ENCODE peak calls at places on chromosomes 12 and 14, in six cellular contexts. One of them, this sample, is unnamed.

GRCh38 chr12:94560416-94561221 is 89.7 kb downstream of the TMCC3 start:
- DNase-seq in IMR-90: peak
- DNase-seq in H1: peak
- DNase-seq in neuronal stem cell: no peak
- DNase-seq in mesenchymal stem cell: no peak
- DNase-seq in H9: peak
- DNase-seq in this sample: peak

GRCh38 chr14:61025239-61026223 is 44.5 kb downstream of the SLC38A6 start:
- DNase-seq in IMR-90: peak
- DNase-seq in H1: no peak
- DNase-seq in H9: peak
- DNase-seq in neuronal stem cell: peak
- DNase-seq in mesenchymal stem cell: peak
- DNase-seq in this sample: peak

GRCh38 chr14:28756896-28757570 is 9.6 kb upstream of the FOXG1 start:
- DNase-seq in H1: peak
- DNase-seq in mesenchymal stem cell: peak
- DNase-seq in H9: peak
- DNase-seq in neuronal stem cell: no peak
- DNase-seq in IMR-90: peak
- DNase-seq in this sample: no peak

GRCh38 chr14:74606727-74607126 is 5.3 kb downstream of the LTBP2 start:
- DNase-seq in IMR-90: no peak
- DNase-seq in H1: no peak
- DNase-seq in neuronal stem cell: no peak
- DNase-seq in H9: no peak
- DNase-seq in mesenchymal stem cell: no peak
- DNase-seq in this sample: no peak

GRCh38 chr14:59427653-59428578 is 37.3 kb downstream of the GPR135 start:
- DNase-seq in H9: no peak
- DNase-seq in IMR-90: no peak
- DNase-seq in mesenchymal stem cell: peak
- DNase-seq in neuronal stem cell: no peak
- DNase-seq in H1: no peak
- DNase-seq in this sample: no peak

GRCh38 chr14:64092940-64093339 is 201.2 kb downstream of the ESR2 start:
- DNase-seq in H9: no peak
- DNase-seq in H1: no peak
- DNase-seq in IMR-90: no peak
- DNase-seq in neuronal stem cell: no peak
- DNase-seq in mesenchymal stem cell: no peak
- DNase-seq in this sample: no peak

GRCh38 chr14:49303952-49304516 is 282.1 kb downstream of the RPS29 start:
- DNase-seq in IMR-90: peak
- DNase-seq in H9: peak
- DNase-seq in mesenchymal stem cell: peak
- DNase-seq in neuronal stem cell: peak
- DNase-seq in H1: peak
- DNase-seq in this sample: peak

GRCh38 chr12:6273931-6274687 is 36.4 kb upstream of the PLEKHG6 start:
- DNase-seq in neuronal stem cell: no peak
- DNase-seq in H9: no peak
- DNase-seq in mesenchymal stem cell: peak
- DNase-seq in IMR-90: no peak
- DNase-seq in H1: no peak
- DNase-seq in this sample: peak

GRCh38 chr12:2185751-2186341 is 133.1 kb downstream of the CACNA1C start:
- DNase-seq in H9: no peak
- DNase-seq in mesenchymal stem cell: no peak
- DNase-seq in IMR-90: no peak
- DNase-seq in neuronal stem cell: no peak
- DNase-seq in H1: no peak
- DNase-seq in this sample: no peak

GRCh38 chr12:75863475-75863874 is 168.1 kb downstream of the PHLDA1 start:
- DNase-seq in H1: no peak
- DNase-seq in neuronal stem cell: no peak
- DNase-seq in IMR-90: peak
- DNase-seq in mesenchymal stem cell: no peak
- DNase-seq in H9: no peak
- DNase-seq in this sample: no peak

GRCh38 chr14:102144914-102145313 is 5.2 kb downstream of the WDR20 start:
- DNase-seq in H9: no peak
- DNase-seq in IMR-90: no peak
- DNase-seq in H1: no peak
- DNase-seq in neuronal stem cell: no peak
- DNase-seq in mesenchymal stem cell: no peak
- DNase-seq in this sample: no peak

GRCh38 chr12:9718968-9719367 is 13.9 kb downstream of the CLECL1 start:
- DNase-seq in H9: no peak
- DNase-seq in H1: no peak
- DNase-seq in neuronal stem cell: no peak
- DNase-seq in IMR-90: no peak
- DNase-seq in mesenchymal stem cell: no peak
- DNase-seq in this sample: no peak

GRCh38 chr12:71216725-71217579 is 59.2 kb upstream of the TSPAN8 start:
- DNase-seq in H9: peak
- DNase-seq in H1: no peak
- DNase-seq in IMR-90: peak
- DNase-seq in mesenchymal stem cell: peak
- DNase-seq in neuronal stem cell: peak
- DNase-seq in this sample: peak

GRCh38 chr14:85415015-85415712 is 114.8 kb upstream of the FLRT2 start:
- DNase-seq in IMR-90: peak
- DNase-seq in H1: peak
- DNase-seq in H9: peak
- DNase-seq in neuronal stem cell: no peak
- DNase-seq in mesenchymal stem cell: peak
- DNase-seq in this sample: no peak

GRCh38 chr14:101564819-101565698 is 3.8 kb downstream of the DIO3 start:
- DNase-seq in neuronal stem cell: no peak
- DNase-seq in mesenchymal stem cell: no peak
- DNase-seq in IMR-90: no peak
- DNase-seq in H9: peak
- DNase-seq in H1: peak
- DNase-seq in this sample: no peak

GRCh38 chr12:93122089-93122488 is 193.0 kb upstream of the EEA1 start:
- DNase-seq in neuronal stem cell: no peak
- DNase-seq in mesenchymal stem cell: peak
- DNase-seq in IMR-90: peak
- DNase-seq in H1: no peak
- DNase-seq in H9: no peak
- DNase-seq in this sample: no peak

GRCh38 chr14:44564908-44565307 is 57.8 kb upstream of the FSCB start:
- DNase-seq in neuronal stem cell: no peak
- DNase-seq in H1: no peak
- DNase-seq in H9: no peak
- DNase-seq in mesenchymal stem cell: no peak
- DNase-seq in IMR-90: peak
- DNase-seq in this sample: no peak

GRCh38 chr12:111084605-111085004 is 164.2 kb upstream of the MYL2 start:
- DNase-seq in IMR-90: no peak
- DNase-seq in H1: no peak
- DNase-seq in H9: no peak
- DNase-seq in neuronal stem cell: no peak
- DNase-seq in mesenchymal stem cell: no peak
- DNase-seq in this sample: no peak

GRCh38 chr12:111088409-111088808 is 168.0 kb upstream of the MYL2 start:
- DNase-seq in mesenchymal stem cell: no peak
- DNase-seq in H9: no peak
- DNase-seq in neuronal stem cell: no peak
- DNase-seq in IMR-90: no peak
- DNase-seq in H1: no peak
- DNase-seq in this sample: no peak

GRCh38 chr12:111089616-111090015 is 169.2 kb upstream of the MYL2 start:
- DNase-seq in mesenchymal stem cell: no peak
- DNase-seq in IMR-90: no peak
- DNase-seq in neuronal stem cell: no peak
- DNase-seq in H9: no peak
- DNase-seq in H1: no peak
- DNase-seq in this sample: no peak

GRCh38 chr12:111084172-111084571 is 163.8 kb upstream of the MYL2 start:
- DNase-seq in mesenchymal stem cell: no peak
- DNase-seq in H9: no peak
- DNase-seq in neuronal stem cell: no peak
- DNase-seq in IMR-90: no peak
- DNase-seq in H1: no peak
- DNase-seq in this sample: no peak

DNA sequence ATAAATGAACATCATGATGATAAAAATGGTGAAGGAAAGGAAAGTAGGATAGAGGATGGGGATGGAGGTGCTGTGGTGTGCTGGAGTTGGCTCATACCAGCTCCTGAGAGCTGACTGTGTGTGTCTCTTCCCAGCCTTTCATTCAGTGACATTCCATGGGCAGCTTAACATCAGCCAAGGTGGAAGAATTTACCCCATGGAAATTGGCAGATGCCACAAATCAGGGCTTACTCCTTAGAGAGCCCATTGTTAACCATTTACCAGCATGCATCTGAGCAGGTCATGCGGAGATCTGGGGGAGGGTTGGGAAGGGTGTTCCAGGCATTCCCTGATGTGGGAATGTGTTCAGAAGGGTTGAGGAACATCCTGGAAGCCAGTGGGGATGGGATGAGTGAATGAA is 164.7 kb upstream of the MYL2 start:
- DNase-seq in IMR-90: no peak
- DNase-seq in H9: no peak
- DNase-seq in mesenchymal stem cell: no peak
- DNase-seq in H1: no peak
- DNase-seq in neuronal stem cell: no peak
- DNase-seq in this sample: no peak
- H4K91ac ChIP-seq in IMR-90: no peak
- H4K91ac ChIP-seq in H9: no peak
- H4K91ac ChIP-seq in mesenchymal stem cell: no peak
- H4K91ac ChIP-seq in H1: no peak
- H4K91ac ChIP-seq in neuronal stem cell: no peak
- H4K91ac ChIP-seq in this sample: no peak

DNA sequence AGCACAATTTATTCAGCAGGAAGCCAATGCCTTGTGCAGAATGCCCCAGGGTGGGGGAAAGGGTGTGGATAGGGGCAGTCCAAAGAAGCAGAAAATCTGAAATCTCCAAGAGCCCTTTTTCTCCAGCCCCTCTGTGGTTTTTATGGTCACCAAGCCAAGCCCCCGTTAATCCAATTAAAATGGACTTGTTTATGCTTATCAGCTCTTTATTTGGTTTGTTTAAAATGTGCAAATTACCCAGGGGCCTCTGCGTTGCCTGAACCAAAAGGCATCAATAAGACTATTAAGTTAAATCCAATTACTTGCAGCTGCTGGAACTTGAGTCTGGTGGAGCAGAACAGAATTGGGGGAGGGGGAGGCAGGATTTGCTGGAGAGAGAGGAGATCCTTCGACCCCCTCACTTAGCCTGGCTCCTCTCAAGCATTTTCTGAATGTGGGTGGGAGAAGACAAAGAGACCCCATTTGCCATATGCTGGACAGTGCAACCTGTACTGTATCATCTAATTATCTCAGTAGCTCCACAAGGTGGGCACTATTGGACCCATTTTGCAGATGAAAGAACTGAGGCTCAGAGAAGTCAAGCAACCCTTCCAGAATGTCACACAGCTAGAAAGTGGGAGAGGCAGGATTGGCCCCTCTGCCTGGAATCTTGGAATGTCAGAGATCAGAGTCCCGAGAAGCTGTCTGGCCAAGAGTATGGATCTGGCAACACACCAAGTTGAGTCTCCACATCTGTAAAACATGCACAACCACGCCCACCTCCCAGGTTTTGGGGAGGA is 67.0 kb downstream of the CMKLR1 start:
- DNase-seq in IMR-90: no peak
- DNase-seq in H1: no peak
- DNase-seq in mesenchymal stem cell: no peak
- DNase-seq in H9: no peak
- DNase-seq in neuronal stem cell: no peak
- DNase-seq in this sample: no peak
- H4K91ac ChIP-seq in IMR-90: no peak
- H4K91ac ChIP-seq in H1: no peak
- H4K91ac ChIP-seq in mesenchymal stem cell: no peak
- H4K91ac ChIP-seq in H9: no peak
- H4K91ac ChIP-seq in neuronal stem cell: no peak
- H4K91ac ChIP-seq in this sample: no peak

GRCh38 chr14:105267820-105268548 is 19.7 kb downstream of the BTBD6 start:
- DNase-seq in H1: no peak
- DNase-seq in mesenchymal stem cell: no peak
- DNase-seq in IMR-90: no peak
- DNase-seq in H9: no peak
- DNase-seq in neuronal stem cell: no peak
- DNase-seq in this sample: no peak
- H4K91ac ChIP-seq in H1: no peak
- H4K91ac ChIP-seq in mesenchymal stem cell: peak
- H4K91ac ChIP-seq in IMR-90: no peak
- H4K91ac ChIP-seq in H9: no peak
- H4K91ac ChIP-seq in neuronal stem cell: no peak
- H4K91ac ChIP-seq in this sample: no peak

GRCh38 chr12:64688715-64689114 is 70.5 kb downstream of the GNS start:
- DNase-seq in H9: no peak
- DNase-seq in IMR-90: no peak
- DNase-seq in mesenchymal stem cell: no peak
- DNase-seq in H1: no peak
- DNase-seq in neuronal stem cell: no peak
- DNase-seq in this sample: no peak

GRCh38 chr12:64685605-64686004 is 73.6 kb downstream of the GNS start:
- DNase-seq in mesenchymal stem cell: no peak
- DNase-seq in H9: no peak
- DNase-seq in IMR-90: no peak
- DNase-seq in H1: no peak
- DNase-seq in neuronal stem cell: no peak
- DNase-seq in this sample: no peak

GRCh38 chr12:64685076-64685475 is 74.1 kb downstream of the GNS start:
- DNase-seq in H1: no peak
- DNase-seq in neuronal stem cell: no peak
- DNase-seq in mesenchymal stem cell: no peak
- DNase-seq in H9: no peak
- DNase-seq in IMR-90: no peak
- DNase-seq in this sample: peak

GRCh38 chr12:64691227-64691792 is 67.9 kb downstream of the GNS start:
- DNase-seq in mesenchymal stem cell: no peak
- DNase-seq in H1: no peak
- DNase-seq in neuronal stem cell: peak
- DNase-seq in H9: peak
- DNase-seq in IMR-90: no peak
- DNase-seq in this sample: no peak

GRCh38 chr12:64687816-64688599 is 71.2 kb downstream of the GNS start:
- DNase-seq in neuronal stem cell: no peak
- DNase-seq in H1: no peak
- DNase-seq in H9: no peak
- DNase-seq in IMR-90: peak
- DNase-seq in mesenchymal stem cell: peak
- DNase-seq in this sample: no peak
- H4K91ac ChIP-seq in neuronal stem cell: no peak
- H4K91ac ChIP-seq in H1: no peak
- H4K91ac ChIP-seq in H9: no peak
- H4K91ac ChIP-seq in IMR-90: no peak
- H4K91ac ChIP-seq in mesenchymal stem cell: no peak
- H4K91ac ChIP-seq in this sample: no peak

This sample was measured in trophoblast cell.